ENCODE peak calls at places on chromosome 21, in ten cellular contexts. One of them, this sample, is unnamed.

GRCh38 chr21:28237661-28238060 is 755.0 kb downstream of the LTN1 start:
- DNase-seq in prostate gland: no peak
- DNase-seq in body of pancreas: no peak
- DNase-seq in transverse colon: no peak
- DNase-seq in breast epithelium: no peak
- DNase-seq in vagina: no peak
- DNase-seq in H1: no peak
- DNase-seq in adrenal gland: no peak
- DNase-seq in A549: no peak
- DNase-seq in ovary: no peak
- DNase-seq in this sample: no peak

GRCh38 chr21:15138475-15138874 is 73.7 kb upstream of the NRIP1 start:
- DNase-seq in prostate gland: no peak
- DNase-seq in body of pancreas: peak
- DNase-seq in transverse colon: peak
- DNase-seq in breast epithelium: no peak
- DNase-seq in vagina: no peak
- DNase-seq in H1: no peak
- DNase-seq in adrenal gland: no peak
- DNase-seq in A549: no peak
- DNase-seq in ovary: peak
- DNase-seq in this sample: no peak

GRCh38 chr21:15422761-15423160 is 307.0 kb upstream of the USP25 start:
- DNase-seq in prostate gland: no peak
- DNase-seq in body of pancreas: no peak
- DNase-seq in transverse colon: no peak
- DNase-seq in breast epithelium: no peak
- DNase-seq in vagina: no peak
- DNase-seq in H1: no peak
- DNase-seq in adrenal gland: no peak
- DNase-seq in A549: no peak
- DNase-seq in ovary: no peak
- DNase-seq in this sample: peak

GRCh38 chr21:16070207-16070651 is 340.4 kb downstream of the USP25 start:
- DNase-seq in prostate gland: peak
- DNase-seq in body of pancreas: no peak
- DNase-seq in transverse colon: no peak
- DNase-seq in breast epithelium: no peak
- DNase-seq in vagina: no peak
- DNase-seq in H1: no peak
- DNase-seq in adrenal gland: no peak
- DNase-seq in A549: no peak
- DNase-seq in ovary: no peak
- DNase-seq in this sample: no peak

GRCh38 chr21:26188422-26188821 is 17.9 kb upstream of the APP start:
- DNase-seq in prostate gland: no peak
- DNase-seq in body of pancreas: no peak
- DNase-seq in transverse colon: no peak
- DNase-seq in breast epithelium: no peak
- DNase-seq in vagina: no peak
- DNase-seq in H1: no peak
- DNase-seq in adrenal gland: no peak
- DNase-seq in A549: no peak
- DNase-seq in ovary: no peak
- DNase-seq in this sample: no peak

GRCh38 chr21:27572681-27573080 is 605.8 kb upstream of the ADAMTS5 start:
- DNase-seq in prostate gland: no peak
- DNase-seq in body of pancreas: no peak
- DNase-seq in transverse colon: no peak
- DNase-seq in breast epithelium: no peak
- DNase-seq in vagina: no peak
- DNase-seq in H1: no peak
- DNase-seq in adrenal gland: no peak
- DNase-seq in A549: no peak
- DNase-seq in ovary: no peak
- DNase-seq in this sample: no peak

GRCh38 chr21:33373451-33373850 is 29.8 kb upstream of the IFNGR2 start:
- DNase-seq in prostate gland: no peak
- DNase-seq in body of pancreas: no peak
- DNase-seq in transverse colon: peak
- DNase-seq in breast epithelium: no peak
- DNase-seq in vagina: no peak
- DNase-seq in H1: no peak
- DNase-seq in adrenal gland: no peak
- DNase-seq in A549: no peak
- DNase-seq in ovary: no peak
- DNase-seq in this sample: no peak

GRCh38 chr21:22125581-22125980 is 1127.4 kb downstream of the NCAM2 start:
- DNase-seq in prostate gland: no peak
- DNase-seq in body of pancreas: no peak
- DNase-seq in transverse colon: no peak
- DNase-seq in breast epithelium: no peak
- DNase-seq in vagina: no peak
- DNase-seq in H1: no peak
- DNase-seq in adrenal gland: no peak
- DNase-seq in A549: no peak
- DNase-seq in ovary: no peak
- DNase-seq in this sample: no peak

GRCh38 chr21:31670065-31670464 is 10.6 kb downstream of the SOD1 start:
- DNase-seq in prostate gland: no peak
- DNase-seq in body of pancreas: no peak
- DNase-seq in transverse colon: no peak
- DNase-seq in breast epithelium: no peak
- DNase-seq in vagina: no peak
- DNase-seq in H1: no peak
- DNase-seq in adrenal gland: peak
- DNase-seq in A549: no peak
- DNase-seq in ovary: no peak
- DNase-seq in this sample: no peak
- TF ChIP-seq POLR2A in prostate gland: no peak
- TF ChIP-seq POLR2A in body of pancreas: no peak
- TF ChIP-seq POLR2A in transverse colon: no peak
- TF ChIP-seq POLR2A in breast epithelium: no peak
- TF ChIP-seq POLR2A in vagina: no peak
- TF ChIP-seq POLR2A in H1: no peak
- TF ChIP-seq POLR2A in adrenal gland: no peak
- TF ChIP-seq POLR2A in A549: no peak
- TF ChIP-seq POLR2A in ovary: no peak
- TF ChIP-seq POLR2A in this sample: no peak

DNA sequence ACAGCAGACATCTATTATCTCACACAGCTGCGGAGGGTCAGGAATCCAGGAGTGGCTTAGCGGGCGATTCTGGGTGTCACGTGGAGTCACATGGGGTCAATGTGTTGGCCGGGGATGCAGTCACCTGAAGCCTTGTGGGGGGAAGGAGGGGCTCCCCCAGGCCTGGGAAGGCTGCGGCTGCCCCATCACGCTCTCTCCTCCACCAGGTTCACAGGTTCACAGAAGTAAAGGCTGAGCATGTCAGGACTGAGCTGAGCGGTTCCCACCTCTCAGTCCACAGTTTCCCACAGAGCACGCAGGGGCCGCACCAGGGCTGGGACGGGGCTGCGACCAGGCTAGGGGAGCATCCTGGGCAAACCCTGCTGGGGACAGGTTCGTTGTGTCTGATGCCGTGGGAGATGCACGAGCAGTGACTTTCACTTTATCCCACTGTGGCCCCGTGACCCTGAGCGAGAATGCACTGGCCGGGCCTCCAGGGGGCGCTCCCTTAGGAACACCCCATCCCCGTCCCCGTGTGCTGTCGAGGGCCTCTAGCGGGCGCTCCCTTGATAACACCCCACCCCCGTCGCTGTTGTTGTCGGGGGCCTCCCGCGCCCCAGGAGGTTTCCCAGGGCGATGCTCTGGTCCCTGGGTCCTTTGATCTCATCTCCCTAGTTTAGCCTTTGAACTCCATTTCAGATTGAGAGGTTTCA is 73.2 kb upstream of the TRAPPC10 start:
- DNase-seq in prostate gland: peak
- DNase-seq in body of pancreas: peak
- DNase-seq in transverse colon: peak
- DNase-seq in breast epithelium: peak
- DNase-seq in vagina: no peak
- DNase-seq in H1: peak
- DNase-seq in adrenal gland: peak
- DNase-seq in A549: peak
- DNase-seq in ovary: peak
- DNase-seq in this sample: peak
- H3K4me3 ChIP-seq in prostate gland: no peak
- H3K4me3 ChIP-seq in body of pancreas: no peak
- H3K4me3 ChIP-seq in transverse colon: peak
- H3K4me3 ChIP-seq in breast epithelium: peak
- H3K4me3 ChIP-seq in vagina: peak
- H3K4me3 ChIP-seq in H1: peak
- H3K4me3 ChIP-seq in adrenal gland: no peak
- H3K4me3 ChIP-seq in A549: peak
- H3K4me3 ChIP-seq in ovary: no peak
- H3K4me3 ChIP-seq in this sample: no peak

GRCh38 chr21:42421018-42421793 is 17.5 kb downstream of the UBASH3A start:
- DNase-seq in prostate gland: no peak
- DNase-seq in body of pancreas: no peak
- DNase-seq in transverse colon: peak
- DNase-seq in breast epithelium: no peak
- DNase-seq in vagina: no peak
- DNase-seq in H1: no peak
- DNase-seq in adrenal gland: no peak
- DNase-seq in A549: no peak
- DNase-seq in ovary: no peak
- DNase-seq in this sample: no peak

GRCh38 chr21:42423685-42424084 is 20.0 kb downstream of the UBASH3A start:
- DNase-seq in prostate gland: no peak
- DNase-seq in body of pancreas: no peak
- DNase-seq in transverse colon: no peak
- DNase-seq in breast epithelium: no peak
- DNase-seq in vagina: no peak
- DNase-seq in H1: no peak
- DNase-seq in adrenal gland: no peak
- DNase-seq in A549: no peak
- DNase-seq in ovary: no peak
- DNase-seq in this sample: no peak

GRCh38 chr21:42425603-42425985 is 21.9 kb downstream of the UBASH3A start:
- DNase-seq in prostate gland: no peak
- DNase-seq in body of pancreas: no peak
- DNase-seq in transverse colon: no peak
- DNase-seq in breast epithelium: no peak
- DNase-seq in vagina: no peak
- DNase-seq in H1: no peak
- DNase-seq in adrenal gland: no peak
- DNase-seq in A549: no peak
- DNase-seq in ovary: no peak
- DNase-seq in this sample: no peak

GRCh38 chr21:42424848-42425602 is 21.3 kb downstream of the UBASH3A start:
- DNase-seq in prostate gland: no peak
- DNase-seq in body of pancreas: no peak
- DNase-seq in transverse colon: peak
- DNase-seq in breast epithelium: no peak
- DNase-seq in vagina: no peak
- DNase-seq in H1: no peak
- DNase-seq in adrenal gland: no peak
- DNase-seq in A549: no peak
- DNase-seq in ovary: no peak
- DNase-seq in this sample: no peak

DNA sequence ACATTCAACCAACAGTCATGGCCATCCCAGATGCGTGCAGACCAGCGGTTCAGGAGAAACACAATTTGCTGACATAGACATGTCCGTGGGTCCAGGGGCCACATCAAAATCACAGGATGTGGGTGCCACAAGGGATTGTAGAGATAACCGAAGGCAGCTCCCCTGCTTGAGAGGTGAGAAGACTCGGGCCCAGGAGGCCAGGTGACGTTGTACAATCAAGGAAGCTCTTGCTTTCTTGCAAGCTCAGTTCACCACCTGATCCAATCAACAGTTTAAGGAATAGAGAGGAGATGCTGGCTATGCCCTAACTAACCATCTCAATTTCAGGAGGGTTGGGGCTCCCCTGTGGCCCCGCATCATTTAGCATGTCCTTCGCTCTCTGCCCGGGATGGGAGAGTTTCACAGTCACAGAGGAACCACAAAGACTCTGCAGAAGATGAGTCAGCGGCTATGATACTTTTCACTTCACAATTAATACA is 19.5 kb downstream of the UBASH3A start:
- DNase-seq in prostate gland: no peak
- DNase-seq in body of pancreas: no peak
- DNase-seq in transverse colon: peak
- DNase-seq in breast epithelium: no peak
- DNase-seq in vagina: no peak
- DNase-seq in H1: no peak
- DNase-seq in adrenal gland: no peak
- DNase-seq in A549: no peak
- DNase-seq in ovary: no peak
- DNase-seq in this sample: no peak
- TF ChIP-seq POLR2A in prostate gland: no peak
- TF ChIP-seq POLR2A in body of pancreas: no peak
- TF ChIP-seq POLR2A in transverse colon: no peak
- TF ChIP-seq POLR2A in breast epithelium: no peak
- TF ChIP-seq POLR2A in vagina: no peak
- TF ChIP-seq POLR2A in H1: no peak
- TF ChIP-seq POLR2A in adrenal gland: no peak
- TF ChIP-seq POLR2A in A549: no peak
- TF ChIP-seq POLR2A in ovary: no peak
- TF ChIP-seq POLR2A in this sample: no peak

GRCh38 chr21:34984356-34984755 is 64.7 kb downstream of the RUNX1 start:
- DNase-seq in prostate gland: no peak
- DNase-seq in body of pancreas: no peak
- DNase-seq in transverse colon: no peak
- DNase-seq in breast epithelium: no peak
- DNase-seq in vagina: no peak
- DNase-seq in H1: no peak
- DNase-seq in adrenal gland: no peak
- DNase-seq in A549: no peak
- DNase-seq in ovary: no peak
- DNase-seq in this sample: no peak

GRCh38 chr21:34981793-34982192 is 67.3 kb downstream of the RUNX1 start:
- DNase-seq in prostate gland: no peak
- DNase-seq in body of pancreas: no peak
- DNase-seq in transverse colon: no peak
- DNase-seq in breast epithelium: no peak
- DNase-seq in vagina: no peak
- DNase-seq in H1: no peak
- DNase-seq in adrenal gland: no peak
- DNase-seq in A549: no peak
- DNase-seq in ovary: no peak
- DNase-seq in this sample: no peak

GRCh38 chr21:34980423-34981115 is 68.5 kb downstream of the RUNX1 start:
- DNase-seq in prostate gland: no peak
- DNase-seq in body of pancreas: no peak
- DNase-seq in transverse colon: no peak
- DNase-seq in breast epithelium: no peak
- DNase-seq in vagina: no peak
- DNase-seq in H1: no peak
- DNase-seq in adrenal gland: no peak
- DNase-seq in A549: no peak
- DNase-seq in ovary: no peak
- DNase-seq in this sample: no peak

GRCh38 chr21:34986561-34987533 is 62.3 kb downstream of the RUNX1 start:
- DNase-seq in prostate gland: no peak
- DNase-seq in body of pancreas: peak
- DNase-seq in transverse colon: no peak
- DNase-seq in breast epithelium: no peak
- DNase-seq in vagina: no peak
- DNase-seq in H1: no peak
- DNase-seq in adrenal gland: no peak
- DNase-seq in A549: no peak
- DNase-seq in ovary: no peak
- DNase-seq in this sample: no peak

DNA sequence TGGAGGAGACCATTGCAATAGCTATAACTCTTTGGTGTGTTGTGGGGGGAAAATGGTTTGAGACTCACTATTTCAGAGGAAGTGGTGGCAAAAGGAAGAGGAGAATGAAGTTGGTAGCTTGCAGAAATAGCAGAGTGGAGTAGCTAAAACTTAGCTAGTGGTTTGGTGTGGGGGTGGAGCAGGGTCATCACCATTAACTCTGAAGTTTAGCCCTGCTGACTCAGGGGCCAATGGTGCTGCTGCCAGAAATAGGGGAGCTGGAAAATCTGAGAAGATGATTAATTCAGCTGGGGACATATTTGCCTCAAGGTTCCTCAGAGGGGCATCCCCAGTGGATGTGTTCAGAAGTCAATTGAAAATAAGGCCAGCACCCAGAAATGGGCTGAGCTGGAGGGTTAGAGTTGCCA is 65.4 kb downstream of the RUNX1 start:
- DNase-seq in prostate gland: no peak
- DNase-seq in body of pancreas: no peak
- DNase-seq in transverse colon: no peak
- DNase-seq in breast epithelium: no peak
- DNase-seq in vagina: no peak
- DNase-seq in H1: no peak
- DNase-seq in adrenal gland: peak
- DNase-seq in A549: no peak
- DNase-seq in ovary: no peak
- DNase-seq in this sample: no peak
- H3K4me3 ChIP-seq in prostate gland: no peak
- H3K4me3 ChIP-seq in body of pancreas: no peak
- H3K4me3 ChIP-seq in transverse colon: no peak
- H3K4me3 ChIP-seq in breast epithelium: no peak
- H3K4me3 ChIP-seq in vagina: no peak
- H3K4me3 ChIP-seq in H1: no peak
- H3K4me3 ChIP-seq in adrenal gland: no peak
- H3K4me3 ChIP-seq in A549: no peak
- H3K4me3 ChIP-seq in ovary: no peak
- H3K4me3 ChIP-seq in this sample: no peak